ENCODE peak calls at places on chromosome 5, in seven cellular contexts. One of them, this sample, is unnamed.

GRCh38 chr5:36730537-36731216 is 124.3 kb downstream of the SLC1A3 start:
- DNase-seq in stimulated activated effector memory CD8-positive, alpha-beta T cell treated with anti-CD3 and anti-CD28 coated beads, Interleukin-12 subunit alpha, Interleukin-12 subunit beta, amount 100 ng/mL, for 72 hours: no peak
- DNase-seq in T-helper 22 cell: no peak
- DNase-seq in AG09309: no peak
- DNase-seq in psoas muscle: no peak
- DNase-seq in WERI-Rb-1: no peak
- DNase-seq in activated CD8-positive, alpha-beta memory T cell treated with anti-CD3 and anti-CD28 coated beads, Interleukin-2, amount 50 U/mL, for 48 hours: no peak
- DNase-seq in this sample: no peak

GRCh38 chr5:33379757-33380156 is 61.0 kb upstream of the TARS1 start:
- DNase-seq in stimulated activated effector memory CD8-positive, alpha-beta T cell treated with anti-CD3 and anti-CD28 coated beads, Interleukin-12 subunit alpha, Interleukin-12 subunit beta, amount 100 ng/mL, for 72 hours: no peak
- DNase-seq in T-helper 22 cell: no peak
- DNase-seq in AG09309: no peak
- DNase-seq in psoas muscle: no peak
- DNase-seq in WERI-Rb-1: peak
- DNase-seq in activated CD8-positive, alpha-beta memory T cell treated with anti-CD3 and anti-CD28 coated beads, Interleukin-2, amount 50 U/mL, for 48 hours: no peak
- DNase-seq in this sample: peak

GRCh38 chr5:142323480-142324376 is 1.1 kb downstream of the SPRY4 start:
- DNase-seq in stimulated activated effector memory CD8-positive, alpha-beta T cell treated with anti-CD3 and anti-CD28 coated beads, Interleukin-12 subunit alpha, Interleukin-12 subunit beta, amount 100 ng/mL, for 72 hours: no peak
- DNase-seq in T-helper 22 cell: no peak
- DNase-seq in AG09309: no peak
- DNase-seq in psoas muscle: no peak
- DNase-seq in WERI-Rb-1: no peak
- DNase-seq in activated CD8-positive, alpha-beta memory T cell treated with anti-CD3 and anti-CD28 coated beads, Interleukin-2, amount 50 U/mL, for 48 hours: no peak
- DNase-seq in this sample: peak

GRCh38 chr5:5523066-5523505 is 100.6 kb downstream of the ICE1 start:
- DNase-seq in stimulated activated effector memory CD8-positive, alpha-beta T cell treated with anti-CD3 and anti-CD28 coated beads, Interleukin-12 subunit alpha, Interleukin-12 subunit beta, amount 100 ng/mL, for 72 hours: peak
- DNase-seq in T-helper 22 cell: no peak
- DNase-seq in AG09309: no peak
- DNase-seq in psoas muscle: no peak
- DNase-seq in WERI-Rb-1: no peak
- DNase-seq in activated CD8-positive, alpha-beta memory T cell treated with anti-CD3 and anti-CD28 coated beads, Interleukin-2, amount 50 U/mL, for 48 hours: no peak
- DNase-seq in this sample: no peak

GRCh38 chr5:171155621-171156020 is 153.4 kb upstream of the TLX3 start:
- DNase-seq in stimulated activated effector memory CD8-positive, alpha-beta T cell treated with anti-CD3 and anti-CD28 coated beads, Interleukin-12 subunit alpha, Interleukin-12 subunit beta, amount 100 ng/mL, for 72 hours: no peak
- DNase-seq in T-helper 22 cell: no peak
- DNase-seq in AG09309: no peak
- DNase-seq in psoas muscle: no peak
- DNase-seq in WERI-Rb-1: no peak
- DNase-seq in activated CD8-positive, alpha-beta memory T cell treated with anti-CD3 and anti-CD28 coated beads, Interleukin-2, amount 50 U/mL, for 48 hours: no peak
- DNase-seq in this sample: no peak

GRCh38 chr5:41524174-41524573 is 13.8 kb upstream of the PLCXD3 start:
- DNase-seq in stimulated activated effector memory CD8-positive, alpha-beta T cell treated with anti-CD3 and anti-CD28 coated beads, Interleukin-12 subunit alpha, Interleukin-12 subunit beta, amount 100 ng/mL, for 72 hours: no peak
- DNase-seq in T-helper 22 cell: no peak
- DNase-seq in AG09309: no peak
- DNase-seq in psoas muscle: no peak
- DNase-seq in WERI-Rb-1: peak
- DNase-seq in activated CD8-positive, alpha-beta memory T cell treated with anti-CD3 and anti-CD28 coated beads, Interleukin-2, amount 50 U/mL, for 48 hours: no peak
- DNase-seq in this sample: peak

GRCh38 chr5:31048975-31049290 is 144.6 kb upstream of the CDH6 start:
- DNase-seq in stimulated activated effector memory CD8-positive, alpha-beta T cell treated with anti-CD3 and anti-CD28 coated beads, Interleukin-12 subunit alpha, Interleukin-12 subunit beta, amount 100 ng/mL, for 72 hours: no peak
- DNase-seq in T-helper 22 cell: no peak
- DNase-seq in AG09309: no peak
- DNase-seq in psoas muscle: no peak
- DNase-seq in WERI-Rb-1: no peak
- DNase-seq in activated CD8-positive, alpha-beta memory T cell treated with anti-CD3 and anti-CD28 coated beads, Interleukin-2, amount 50 U/mL, for 48 hours: no peak
- DNase-seq in this sample: no peak

GRCh38 chr5:64653776-64654175 is 36.5 kb upstream of the SHISAL2B start:
- DNase-seq in stimulated activated effector memory CD8-positive, alpha-beta T cell treated with anti-CD3 and anti-CD28 coated beads, Interleukin-12 subunit alpha, Interleukin-12 subunit beta, amount 100 ng/mL, for 72 hours: no peak
- DNase-seq in T-helper 22 cell: no peak
- DNase-seq in AG09309: no peak
- DNase-seq in psoas muscle: no peak
- DNase-seq in WERI-Rb-1: no peak
- DNase-seq in activated CD8-positive, alpha-beta memory T cell treated with anti-CD3 and anti-CD28 coated beads, Interleukin-2, amount 50 U/mL, for 48 hours: no peak
- DNase-seq in this sample: no peak

GRCh38 chr5:75608886-75609285 is 2.4 kb upstream of the ANKDD1B start:
- DNase-seq in stimulated activated effector memory CD8-positive, alpha-beta T cell treated with anti-CD3 and anti-CD28 coated beads, Interleukin-12 subunit alpha, Interleukin-12 subunit beta, amount 100 ng/mL, for 72 hours: no peak
- DNase-seq in T-helper 22 cell: no peak
- DNase-seq in AG09309: no peak
- DNase-seq in psoas muscle: no peak
- DNase-seq in WERI-Rb-1: no peak
- DNase-seq in activated CD8-positive, alpha-beta memory T cell treated with anti-CD3 and anti-CD28 coated beads, Interleukin-2, amount 50 U/mL, for 48 hours: no peak
- DNase-seq in this sample: no peak

GRCh38 chr5:23763170-23763569 is 255.8 kb downstream of the PRDM9 start:
- DNase-seq in stimulated activated effector memory CD8-positive, alpha-beta T cell treated with anti-CD3 and anti-CD28 coated beads, Interleukin-12 subunit alpha, Interleukin-12 subunit beta, amount 100 ng/mL, for 72 hours: no peak
- DNase-seq in T-helper 22 cell: no peak
- DNase-seq in AG09309: no peak
- DNase-seq in psoas muscle: no peak
- DNase-seq in WERI-Rb-1: no peak
- DNase-seq in activated CD8-positive, alpha-beta memory T cell treated with anti-CD3 and anti-CD28 coated beads, Interleukin-2, amount 50 U/mL, for 48 hours: no peak
- DNase-seq in this sample: no peak

GRCh38 chr5:174479325-174479724 is 245.1 kb upstream of the MSX2 start:
- DNase-seq in stimulated activated effector memory CD8-positive, alpha-beta T cell treated with anti-CD3 and anti-CD28 coated beads, Interleukin-12 subunit alpha, Interleukin-12 subunit beta, amount 100 ng/mL, for 72 hours: no peak
- DNase-seq in T-helper 22 cell: no peak
- DNase-seq in AG09309: no peak
- DNase-seq in psoas muscle: no peak
- DNase-seq in WERI-Rb-1: no peak
- DNase-seq in activated CD8-positive, alpha-beta memory T cell treated with anti-CD3 and anti-CD28 coated beads, Interleukin-2, amount 50 U/mL, for 48 hours: no peak
- DNase-seq in this sample: no peak

GRCh38 chr5:137498736-137499505 is at the start of gene SPOCK1:
- DNase-seq in stimulated activated effector memory CD8-positive, alpha-beta T cell treated with anti-CD3 and anti-CD28 coated beads, Interleukin-12 subunit alpha, Interleukin-12 subunit beta, amount 100 ng/mL, for 72 hours: peak
- DNase-seq in T-helper 22 cell: no peak
- DNase-seq in AG09309: peak
- DNase-seq in psoas muscle: peak
- DNase-seq in WERI-Rb-1: peak
- DNase-seq in activated CD8-positive, alpha-beta memory T cell treated with anti-CD3 and anti-CD28 coated beads, Interleukin-2, amount 50 U/mL, for 48 hours: peak
- DNase-seq in this sample: peak

GRCh38 chr5:145141534-145141933 is 693.6 kb downstream of the PRELID2 start:
- DNase-seq in stimulated activated effector memory CD8-positive, alpha-beta T cell treated with anti-CD3 and anti-CD28 coated beads, Interleukin-12 subunit alpha, Interleukin-12 subunit beta, amount 100 ng/mL, for 72 hours: no peak
- DNase-seq in T-helper 22 cell: no peak
- DNase-seq in AG09309: no peak
- DNase-seq in psoas muscle: no peak
- DNase-seq in WERI-Rb-1: no peak
- DNase-seq in activated CD8-positive, alpha-beta memory T cell treated with anti-CD3 and anti-CD28 coated beads, Interleukin-2, amount 50 U/mL, for 48 hours: no peak
- DNase-seq in this sample: no peak

GRCh38 chr5:180235077-180235476 is 26.1 kb upstream of the RASGEF1C start:
- DNase-seq in stimulated activated effector memory CD8-positive, alpha-beta T cell treated with anti-CD3 and anti-CD28 coated beads, Interleukin-12 subunit alpha, Interleukin-12 subunit beta, amount 100 ng/mL, for 72 hours: no peak
- DNase-seq in T-helper 22 cell: no peak
- DNase-seq in AG09309: no peak
- DNase-seq in psoas muscle: no peak
- DNase-seq in WERI-Rb-1: no peak
- DNase-seq in activated CD8-positive, alpha-beta memory T cell treated with anti-CD3 and anti-CD28 coated beads, Interleukin-2, amount 50 U/mL, for 48 hours: no peak
- DNase-seq in this sample: no peak

GRCh38 chr5:38151878-38152277 is 106.5 kb upstream of the EGFLAM start:
- DNase-seq in stimulated activated effector memory CD8-positive, alpha-beta T cell treated with anti-CD3 and anti-CD28 coated beads, Interleukin-12 subunit alpha, Interleukin-12 subunit beta, amount 100 ng/mL, for 72 hours: no peak
- DNase-seq in T-helper 22 cell: no peak
- DNase-seq in AG09309: no peak
- DNase-seq in psoas muscle: no peak
- DNase-seq in WERI-Rb-1: no peak
- DNase-seq in activated CD8-positive, alpha-beta memory T cell treated with anti-CD3 and anti-CD28 coated beads, Interleukin-2, amount 50 U/mL, for 48 hours: no peak
- DNase-seq in this sample: no peak